ENCODE peak calls at places on chromosomes 3 and 15, in nine cellular contexts. M is heart left ventricle, G is sigmoid colon, B is A549, V is body of pancreas, I is esophagus squamous epithelium, S is transverse colon, X is tibial nerve, W is uterus. L is an unnamed sample.

GRCh38 chr15:38660726-38661125 is 96.1 kb upstream of the RASGRP1 start:
- DNase-seq in M (no peak), G (no peak), B (no peak), V (no peak), I (no peak), S (no peak), X (no peak), W (no peak), L (no peak)

GRCh38 chr15:64490598-64491259 is 30.4 kb downstream of the ZNF609 start:
- DNase-seq in M (no peak), G (no peak), B (no peak), V (no peak), I (no peak), S (no peak), X (no peak), W (no peak), L (no peak)

GRCh38 chr3:143594217-143594616 is 254.1 kb downstream of the SLC9A9 start:
- DNase-seq in M (no peak), G (no peak), B (no peak), V (peak), I (no peak), S (peak), X (no peak), W (no peak), L (no peak)

GRCh38 chr3:45552773-45553371 is 41.7 kb upstream of the LIMD1 start:
- DNase-seq in M (no peak), G (no peak), B (no peak), V (no peak), I (no peak), S (no peak), X (no peak), W (no peak), L (no peak)

GRCh38 chr3:15339786-15340215 is 7.4 kb upstream of the SH3BP5 start:
- DNase-seq in M (no peak), G (peak), B (peak), V (no peak), I (no peak), S (no peak), X (no peak), W (no peak), L (no peak)

GRCh38 chr15:70023769-70024491 is 73.8 kb downstream of the TLE3 start:
- DNase-seq in M (peak), G (peak), B (no peak), V (peak), I (no peak), S (peak), X (peak), W (peak), L (no peak)

GRCh38 chr3:51711352-51712019 is 4.6 kb downstream of the GRM2 start:
- DNase-seq in M (no peak), G (no peak), B (no peak), V (peak), I (no peak), S (no peak), X (no peak), W (peak), L (peak)

GRCh38 chr15:58771621-58772235 is 626 bp downstream of the MINDY2 start:
- DNase-seq in M (peak), G (peak), B (peak), V (peak), I (no peak), S (peak), X (no peak), W (peak), L (peak)

GRCh38 chr3:169914321-169914720 is 2.9 kb downstream of the SAMD7 start:
- DNase-seq in M (no peak), G (no peak), B (no peak), V (no peak), I (no peak), S (no peak), X (no peak), W (no peak), L (no peak)

GRCh38 chr3:168989396-168989795 is 674.1 kb downstream of the MECOM start:
- DNase-seq in M (no peak), G (no peak), B (no peak), V (no peak), I (no peak), S (no peak), X (no peak), W (peak), L (no peak)

GRCh38 chr3:11349466-11349865 is 77.3 kb downstream of the ATG7 start:
- DNase-seq in M (no peak), G (no peak), B (no peak), V (no peak), I (no peak), S (no peak), X (no peak), W (no peak), L (no peak)

GRCh38 chr15:40565333-40566238 is 744 bp upstream of the CCDC32 start:
- DNase-seq in M (no peak), G (no peak), B (no peak), V (no peak), I (no peak), S (no peak), X (no peak), W (no peak), L (no peak)

GRCh38 chr3:154132777-154133375 is 11.7 kb downstream of the ARHGEF26 start:
- DNase-seq in M (no peak), G (no peak), B (no peak), V (no peak), I (no peak), S (no peak), X (no peak), W (no peak), L (no peak)

GRCh38 chr3:149969110-149969944 is 1.4 kb downstream of the PFN2 start:
- DNase-seq in M (peak), G (peak), B (peak), V (peak), I (no peak), S (peak), X (peak), W (peak), L (no peak)

GRCh38 chr3:96200897-96201296 is 613.5 kb upstream of the EPHA6 start:
- DNase-seq in M (no peak), G (no peak), B (no peak), V (no peak), I (no peak), S (no peak), X (no peak), W (no peak), L (no peak)

DNA sequence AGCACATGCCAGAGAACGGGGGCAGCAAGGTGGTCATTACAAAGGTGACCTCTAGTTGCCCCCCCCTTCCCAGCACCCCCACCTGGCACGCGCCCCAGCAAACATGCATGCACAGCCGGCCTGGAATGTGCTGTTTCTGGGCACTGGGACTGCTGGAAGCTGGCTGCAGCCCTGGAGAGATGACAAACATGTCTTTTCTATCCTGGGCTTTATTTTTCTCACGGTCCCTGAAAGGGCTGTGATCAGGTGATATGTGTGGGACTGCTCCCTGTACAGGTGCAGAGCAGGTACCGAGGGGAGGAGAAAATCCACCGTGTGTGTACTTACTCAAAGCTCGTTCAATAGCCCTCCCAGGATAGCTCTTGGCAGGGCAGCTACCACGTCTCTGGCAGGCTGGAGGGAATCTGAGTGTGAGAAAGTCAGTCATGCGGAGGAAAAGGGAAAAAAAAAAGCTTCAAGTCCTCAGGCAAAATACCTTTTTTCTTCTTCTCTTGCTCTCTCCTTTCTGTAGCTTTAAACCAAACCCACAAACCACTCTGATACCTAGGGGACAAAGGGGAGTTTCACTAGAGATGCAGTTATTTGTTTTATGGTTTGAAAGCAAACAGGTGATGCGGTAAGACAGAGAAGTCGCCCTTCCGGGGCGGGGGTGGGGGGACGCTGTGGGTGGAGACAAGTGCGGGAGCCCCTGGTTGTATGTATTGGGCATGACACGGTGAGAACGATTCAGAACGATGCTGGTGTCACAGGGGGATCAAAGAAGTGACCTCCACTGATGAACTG is 5.0 kb upstream of the HES1 start:
- DNase-seq in M (no peak), G (no peak), B (no peak), V (peak), I (no peak), S (peak), X (no peak), W (no peak), L (no peak)
- TF ChIP-seq POLR2A in M (no peak), G (no peak), B (no peak), V (peak), I (no peak), S (no peak), X (no peak), W (no peak), L (no peak)

GRCh38 chr3:145191543-145191942 is 969.4 kb downstream of the PLOD2 start:
- DNase-seq in M (no peak), G (no peak), B (no peak), V (no peak), I (no peak), S (no peak), X (no peak), W (no peak), L (no peak)

GRCh38 chr3:145188079-145188785 is 972.8 kb downstream of the PLOD2 start:
- DNase-seq in M (no peak), G (no peak), B (no peak), V (no peak), I (no peak), S (no peak), X (no peak), W (no peak), L (no peak)

GRCh38 chr3:145190138-145190537 is 970.8 kb downstream of the PLOD2 start:
- DNase-seq in M (no peak), G (no peak), B (no peak), V (no peak), I (no peak), S (no peak), X (no peak), W (no peak), L (no peak)
- TF ChIP-seq POLR2A in M (no peak), G (no peak), B (no peak), V (no peak), I (no peak), S (no peak), X (no peak), W (no peak), L (no peak)

GRCh38 chr3:33658971-33659848 is 58.8 kb downstream of the CLASP2 start:
- DNase-seq in M (peak), G (peak), B (peak), V (peak), I (no peak), S (peak), X (peak), W (peak), L (peak)
- TF ChIP-seq POLR2A in M (no peak), G (no peak), B (no peak), V (peak), I (no peak), S (peak), X (peak), W (no peak), L (no peak)

DNA sequence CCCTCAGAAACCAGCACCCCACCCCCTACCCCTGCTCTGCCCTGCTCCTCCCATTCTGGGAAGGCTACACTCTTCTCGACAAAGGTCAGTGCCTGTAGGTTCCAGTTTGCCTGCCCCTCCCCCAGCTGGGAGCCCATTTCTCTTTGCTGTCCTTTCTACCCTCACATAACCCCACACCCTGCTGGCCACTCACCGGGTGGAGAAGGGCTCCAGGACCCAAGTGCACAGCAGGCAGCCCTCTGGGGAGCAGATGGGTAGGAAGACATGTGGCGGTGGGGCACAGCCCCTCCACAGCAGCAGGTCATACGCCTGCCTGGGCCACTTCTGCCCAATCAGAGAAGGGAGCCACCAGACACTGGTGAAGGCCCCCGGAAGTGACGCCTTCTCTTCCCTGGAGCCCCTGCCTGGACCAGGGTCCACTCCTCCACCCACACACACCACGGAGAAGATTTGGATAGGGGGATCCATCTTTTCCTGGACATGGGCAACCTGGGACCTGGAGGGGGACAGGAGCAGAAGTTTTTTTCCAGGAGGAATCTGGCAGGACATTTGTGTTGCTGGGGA is at the start of gene THPO:
- DNase-seq in M (peak), G (peak), B (no peak), V (peak), I (no peak), S (no peak), X (no peak), W (no peak), L (no peak)
- TF ChIP-seq POLR2A in M (no peak), G (no peak), B (no peak), V (no peak), I (no peak), S (no peak), X (no peak), W (no peak), L (no peak)

DNA sequence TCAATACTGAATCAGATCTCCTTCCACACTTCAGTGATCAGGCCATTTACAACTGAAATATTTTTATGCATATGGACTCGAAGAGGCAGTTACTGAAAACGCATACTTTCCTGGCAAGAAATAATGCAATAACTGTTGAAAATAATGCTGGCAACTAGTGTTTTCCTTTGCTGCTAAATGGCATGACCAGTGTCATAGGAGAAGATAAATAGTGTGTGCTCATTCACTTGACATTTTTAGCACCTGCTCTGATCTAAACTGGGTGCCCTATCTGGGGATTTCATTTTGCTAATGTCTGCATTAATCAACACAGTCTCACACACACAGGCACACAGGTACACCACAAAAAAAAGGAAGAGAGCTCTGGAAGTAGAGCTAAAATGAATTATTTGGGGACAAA is 695.2 kb downstream of the TUSC7 start:
- DNase-seq in M (no peak), G (no peak), B (no peak), V (no peak), I (no peak), S (no peak), X (no peak), W (no peak), L (no peak)
- TF ChIP-seq POLR2A in M (no peak), G (no peak), B (no peak), V (no peak), I (no peak), S (no peak), X (no peak), W (no peak), L (no peak)

GRCh38 chr15:99733268-99734039 is at the start of gene LYSMD4:
- DNase-seq in M (peak), G (peak), B (peak), V (peak), I (peak), S (peak), X (peak), W (peak), L (peak)
- TF ChIP-seq POLR2A in M (no peak), G (peak), B (peak), V (peak), I (peak), S (peak), X (peak), W (peak), L (no peak)

GRCh38 chr15:57327985-57328471 is 48.3 kb upstream of the CGNL1 start:
- DNase-seq in M (no peak), G (no peak), B (no peak), V (no peak), I (no peak), S (no peak), X (no peak), W (peak), L (no peak)

GRCh38 chr15:57329582-57330367 is 46.5 kb upstream of the CGNL1 start:
- DNase-seq in M (no peak), G (no peak), B (no peak), V (no peak), I (no peak), S (no peak), X (no peak), W (no peak), L (no peak)

GRCh38 chr15:57328479-57329250 is 47.6 kb upstream of the CGNL1 start:
- DNase-seq in M (no peak), G (no peak), B (no peak), V (no peak), I (no peak), S (no peak), X (no peak), W (no peak), L (no peak)

GRCh38 chr15:57332326-57332725 is 44.0 kb upstream of the CGNL1 start:
- DNase-seq in M (no peak), G (no peak), B (no peak), V (no peak), I (no peak), S (no peak), X (no peak), W (no peak), L (no peak)

DNA sequence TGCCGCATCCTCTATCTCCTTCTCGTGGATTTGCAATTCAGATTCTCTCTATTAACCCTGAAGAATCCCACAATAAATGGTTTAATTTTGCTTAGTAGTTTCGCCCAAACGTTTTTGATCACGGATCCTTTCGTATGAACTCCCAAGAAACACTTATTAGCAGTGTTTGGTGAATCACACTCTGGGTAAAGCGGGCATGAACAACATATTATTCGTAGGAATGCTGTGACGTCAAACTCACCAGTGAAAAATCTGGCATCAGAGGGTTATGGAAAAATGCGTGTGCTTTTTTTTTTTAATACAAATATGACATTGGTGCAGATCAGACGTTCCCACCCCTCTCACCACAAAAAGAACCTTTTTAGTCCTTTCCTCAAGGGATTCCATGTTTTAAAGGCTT is 45.7 kb upstream of the CGNL1 start:
- DNase-seq in M (no peak), G (no peak), B (no peak), V (no peak), I (no peak), S (no peak), X (no peak), W (no peak), L (no peak)
- TF ChIP-seq POLR2A in M (no peak), G (no peak), B (no peak), V (no peak), I (no peak), S (no peak), X (no peak), W (no peak), L (no peak)

GRCh38 chr3:107432013-107432515 is 54.8 kb downstream of the CCDC54 start:
- DNase-seq in M (no peak), G (no peak), B (no peak), V (peak), I (no peak), S (peak), X (no peak), W (peak), L (no peak)

GRCh38 chr3:107432646-107433045 is 55.4 kb downstream of the CCDC54 start:
- DNase-seq in M (no peak), G (no peak), B (no peak), V (no peak), I (no peak), S (no peak), X (no peak), W (no peak), L (no peak)

GRCh38 chr3:107430214-107431047 is 53.2 kb downstream of the CCDC54 start:
- DNase-seq in M (no peak), G (no peak), B (no peak), V (no peak), I (no peak), S (peak), X (no peak), W (peak), L (no peak)

GRCh38 chr3:107431048-107431297 is 53.7 kb downstream of the CCDC54 start:
- DNase-seq in M (peak), G (peak), B (no peak), V (no peak), I (no peak), S (peak), X (no peak), W (peak), L (peak)

DNA sequence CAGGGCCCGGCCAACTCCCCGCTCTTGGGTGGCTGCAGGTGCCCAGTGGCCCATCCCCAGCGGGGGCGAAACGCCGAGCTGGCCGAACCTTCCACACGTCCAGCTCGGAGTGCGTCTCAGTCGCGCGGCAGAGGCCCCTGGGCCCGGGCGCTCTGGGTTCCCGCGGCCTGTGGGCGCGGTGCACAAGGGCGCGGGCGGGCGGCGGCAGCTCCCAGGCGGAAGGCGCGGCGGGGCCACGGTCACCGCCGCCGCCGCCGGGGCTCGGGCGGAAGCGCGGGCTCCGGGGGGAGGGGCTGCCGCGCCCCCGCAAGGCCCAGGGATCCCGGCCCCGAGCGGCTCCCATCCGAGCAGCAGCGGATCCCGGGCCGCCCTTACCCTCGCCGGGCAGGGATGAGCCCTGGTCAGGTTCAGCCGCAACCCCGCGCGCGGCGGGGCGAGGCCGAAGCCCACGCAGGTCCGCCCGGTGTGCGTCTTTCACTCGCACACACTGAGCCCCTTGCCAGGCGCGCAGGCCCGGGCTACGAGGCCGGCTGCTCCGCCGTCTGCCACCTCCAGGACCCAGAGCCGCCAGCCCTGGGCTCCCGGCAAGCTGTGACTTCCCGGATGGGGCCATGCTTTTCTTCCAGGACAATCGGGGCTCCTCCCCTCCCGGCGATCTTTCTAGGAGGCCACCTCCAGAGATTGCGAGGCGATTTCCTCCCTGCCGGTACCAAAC is 54.2 kb downstream of the CCDC54 start:
- DNase-seq in M (peak), G (peak), B (peak), V (peak), I (peak), S (peak), X (peak), W (peak), L (peak)
- TF ChIP-seq POLR2A in M (no peak), G (no peak), B (peak), V (peak), I (peak), S (peak), X (no peak), W (peak), L (no peak)